ENCODE peak calls at places on chromosome 16, in six cellular contexts. Q is psoas muscle, M is heart left ventricle, O is dorsolateral prefrontal cortex, I is IMR-90, K is AG09309. Z is an unnamed sample.

GRCh38 chr16:80463776-80464175 is 77.0 kb upstream of the DYNLRB2 start:
- DNase-seq in I (no peak), O (no peak), K (no peak), Q (no peak), M (no peak), Z (no peak)

GRCh38 chr16:14963281-14964173 is 11.3 kb upstream of the PDXDC1 start:
- DNase-seq in Q (no peak), I (no peak), K (no peak), O (no peak), M (no peak), Z (no peak)

GRCh38 chr16:85448557-85449194 is 164.4 kb upstream of the GSE1 start:
- DNase-seq in I (no peak), Q (no peak), K (no peak), M (no peak), O (peak), Z (no peak)

GRCh38 chr16:87051526-87052320 is 265.5 kb downstream of the C16orf95 start:
- DNase-seq in Q (no peak), M (no peak), I (no peak), K (no peak), O (no peak), Z (no peak)

GRCh38 chr16:46638947-46639925 is 18.1 kb upstream of the SHCBP1 start:
- DNase-seq in I (peak), Q (no peak), O (no peak), K (no peak), M (no peak), Z (no peak)

GRCh38 chr16:2751577-2752034 is 832 bp upstream of the SRRM2 start:
- DNase-seq in O (no peak), Q (no peak), I (no peak), K (no peak), M (no peak), Z (no peak)

GRCh38 chr16:25108054-25108453 is 3.5 kb upstream of the LCMT1 start:
- DNase-seq in Q (no peak), K (no peak), O (no peak), M (no peak), I (no peak), Z (no peak)

GRCh38 chr16:21166561-21166961 is 8.1 kb downstream of the LDAF1 start:
- DNase-seq in O (peak), K (no peak), I (peak), Q (no peak), M (no peak), Z (no peak)

GRCh38 chr16:88063201-88063773 is 112.1 kb downstream of the BANP start:
- DNase-seq in K (peak), Q (peak), O (no peak), M (no peak), I (peak), Z (peak)

GRCh38 chr16:79328327-79329162 is 272.0 kb downstream of the MAF start:
- DNase-seq in O (no peak), M (peak), I (no peak), Q (no peak), K (no peak), Z (no peak)

GRCh38 chr16:51937771-51938170 is 609.2 kb downstream of the TOX3 start:
- DNase-seq in M (no peak), K (no peak), O (no peak), Q (no peak), I (no peak), Z (no peak)

GRCh38 chr16:82655315-82655714 is 28.5 kb downstream of the CDH13 start:
- DNase-seq in K (peak), M (peak), I (peak), O (no peak), Q (no peak), Z (no peak)

GRCh38 chr16:3149630-3150345 is 15.0 kb downstream of the ZNF213 start:
- DNase-seq in I (peak), O (peak), K (no peak), Q (peak), M (peak), Z (peak)

GRCh38 chr16:56675685-56676210 is 6.1 kb downstream of the MT1H start:
- DNase-seq in M (no peak), I (no peak), Q (no peak), K (no peak), O (no peak), Z (no peak)

GRCh38 chr16:11349599-11350276 is 4.5 kb downstream of the RMI2 start:
- DNase-seq in K (no peak), I (peak), O (no peak), M (peak), Q (peak), Z (peak)

GRCh38 chr16:17836868-17837602 is 366.3 kb upstream of the XYLT1 start:
- DNase-seq in I (peak), O (no peak), K (peak), Q (no peak), M (no peak), Z (no peak)

DNA sequence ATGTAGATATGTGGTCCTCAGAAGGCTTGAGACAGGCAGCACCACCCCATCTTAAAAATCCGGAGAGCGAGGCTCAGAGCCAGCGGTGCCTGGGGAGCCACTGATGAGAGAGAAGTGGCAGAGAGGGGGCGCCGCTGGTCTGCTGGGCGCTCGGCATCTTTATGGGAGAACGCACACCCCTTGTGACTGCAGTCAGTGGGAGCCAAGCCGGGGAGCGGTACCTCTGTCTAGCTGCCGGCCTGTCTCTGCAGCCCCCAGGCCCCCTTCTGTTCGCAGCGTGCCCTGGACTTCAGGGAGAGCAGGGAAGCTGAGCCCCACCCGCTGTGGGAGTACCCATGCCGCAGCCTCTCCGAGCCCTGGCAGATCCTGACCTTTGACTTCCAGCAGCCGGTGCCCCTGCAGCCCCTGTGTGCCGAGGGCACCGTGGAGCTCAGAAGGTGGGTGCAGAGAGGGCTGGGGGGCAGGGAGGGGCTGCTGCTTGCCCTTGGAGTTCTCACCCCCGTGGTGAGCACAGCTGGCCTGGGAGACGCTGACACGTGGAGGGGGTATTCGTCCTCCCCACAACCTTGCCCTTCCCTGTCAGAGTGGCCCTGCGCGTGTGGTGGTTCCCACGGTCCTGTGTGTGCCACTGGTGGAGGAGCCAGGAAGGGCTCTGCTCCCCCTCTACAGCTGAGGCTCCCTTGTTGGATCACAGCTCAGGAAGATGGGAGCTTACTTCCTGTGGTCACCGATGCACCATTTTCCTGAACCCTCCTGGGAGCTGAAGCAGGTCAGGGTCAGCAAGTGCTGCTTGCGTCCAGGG is 44.8 kb downstream of the PRMT7 start:
- DNase-seq in O (no peak), Q (no peak), M (no peak), K (no peak), I (no peak), Z (no peak)
- TF ChIP-seq CTCF in O (peak), Q (no peak), M (no peak), K (no peak), I (no peak), Z (no peak)

DNA sequence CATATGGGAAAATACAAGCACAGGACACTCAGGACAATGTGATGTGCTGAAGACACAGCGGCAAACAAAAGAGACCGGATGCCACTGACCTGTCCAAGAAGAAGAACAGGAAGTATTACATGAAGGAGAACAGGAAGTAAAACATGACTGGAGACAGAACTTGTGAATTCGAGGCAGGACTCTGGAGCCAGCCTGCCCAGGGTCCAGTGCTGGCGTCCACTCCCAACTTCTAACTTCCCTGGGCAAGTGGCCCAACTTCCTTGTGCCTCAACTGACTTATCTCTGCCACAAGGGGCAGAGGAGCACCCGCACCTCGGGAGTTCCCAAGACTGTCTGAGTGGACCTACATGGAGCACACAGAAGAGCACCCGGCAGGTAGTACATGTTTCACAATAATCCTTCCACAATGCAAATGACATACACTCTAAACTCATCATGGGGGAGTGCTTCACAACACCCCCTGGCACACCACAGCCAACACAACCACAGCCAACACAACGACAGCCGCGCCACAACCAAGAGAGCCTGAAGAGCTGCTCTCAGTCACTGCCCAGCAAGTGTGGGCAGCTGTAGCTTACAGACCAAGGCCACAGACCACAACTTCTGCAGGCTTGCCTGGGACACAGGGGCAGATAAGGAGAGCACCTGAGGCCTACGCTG is 36.6 kb downstream of the ANKRD11 start:
- DNase-seq in I (no peak), Q (no peak), K (no peak), M (peak), O (no peak), Z (peak)
- TF ChIP-seq CTCF in I (peak), Q (peak), K (peak), M (no peak), O (no peak), Z (peak)

GRCh38 chr16:67445441-67445912 is 14.6 kb downstream of the HSD11B2 start:
- DNase-seq in M (peak), Q (peak), O (peak), I (no peak), K (no peak), Z (peak)
- TF ChIP-seq CTCF in M (peak), Q (no peak), O (no peak), I (no peak), K (no peak), Z (no peak)

GRCh38 chr16:69561901-69562300 is 3.9 kb upstream of the NFAT5 start:
- DNase-seq in O (no peak), M (no peak), Q (no peak), I (no peak), K (no peak), Z (no peak)

GRCh38 chr16:69564845-69565610 is 738 bp upstream of the NFAT5 start:
- DNase-seq in K (no peak), M (no peak), O (no peak), I (no peak), Q (no peak), Z (no peak)

GRCh38 chr16:69565611-69566436 is at the start of gene NFAT5:
- DNase-seq in K (peak), O (peak), Q (peak), M (peak), I (peak), Z (peak)

GRCh38 chr16:69562818-69563217 is 2.9 kb upstream of the NFAT5 start:
- DNase-seq in Q (no peak), K (no peak), O (no peak), M (no peak), I (no peak), Z (no peak)

DNA sequence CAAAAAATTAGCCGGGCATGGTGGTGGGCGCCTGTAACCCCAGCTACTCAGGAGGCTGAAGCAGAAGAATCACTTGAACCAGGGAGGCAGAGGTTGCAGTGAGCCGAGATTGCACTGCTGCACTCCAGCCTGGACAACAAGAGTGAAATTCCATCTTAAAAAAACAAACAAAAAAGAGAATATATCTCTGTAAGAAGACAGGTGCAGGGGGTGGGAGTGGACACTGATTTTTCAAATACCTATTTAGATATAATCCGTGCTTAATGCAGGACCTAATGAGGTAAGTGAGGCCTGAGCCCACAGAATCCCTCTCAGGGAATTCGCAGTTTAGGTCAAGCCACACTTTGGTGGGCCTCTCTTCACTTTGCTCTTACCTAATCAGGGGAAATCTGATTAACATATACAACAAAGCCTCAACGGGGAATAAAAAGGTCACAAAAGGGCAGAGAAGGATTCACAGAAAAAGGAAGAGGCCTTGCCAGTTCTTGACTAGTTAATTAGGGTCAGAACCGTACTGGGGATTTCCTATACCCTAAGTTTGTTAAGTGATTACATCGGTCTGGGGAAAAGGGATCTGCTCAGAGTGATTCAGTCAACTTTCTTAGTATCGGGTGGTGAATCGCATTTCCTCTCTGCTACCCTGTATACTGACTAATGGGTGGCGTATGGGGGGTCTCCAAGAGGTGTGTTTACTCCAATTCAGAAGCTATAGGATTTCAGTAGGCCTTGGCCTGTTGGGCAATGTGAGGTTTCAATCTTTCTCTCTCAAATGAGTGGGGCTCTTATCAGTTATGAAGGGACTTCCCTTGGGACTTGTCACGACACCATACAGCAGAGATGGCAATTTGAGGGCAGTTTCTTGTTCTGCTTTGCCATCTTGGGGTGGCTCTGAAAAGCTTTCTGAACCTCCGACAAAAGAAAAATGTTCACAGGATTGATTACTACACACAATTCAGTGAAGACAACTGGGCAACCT is 1.9 kb upstream of the NFAT5 start:
- DNase-seq in K (no peak), M (no peak), O (no peak), I (peak), Q (no peak), Z (no peak)
- TF ChIP-seq CTCF in K (no peak), M (no peak), O (no peak), I (no peak), Q (no peak), Z (no peak)

GRCh38 chr16:188674-189073 is 8.4 kb downstream of the HBQ1 start:
- DNase-seq in I (no peak), K (no peak), Q (no peak), M (no peak), O (no peak), Z (no peak)
- TF ChIP-seq CTCF in I (no peak), K (no peak), Q (no peak), M (no peak), O (no peak), Z (no peak)

GRCh38 chr16:31711344-31711845 is 162.2 kb upstream of the ZNF267 start:
- DNase-seq in Q (no peak), I (no peak), O (no peak), K (no peak), M (no peak), Z (no peak)
- TF ChIP-seq CTCF in Q (no peak), I (no peak), O (no peak), K (no peak), M (no peak), Z (no peak)

DNA sequence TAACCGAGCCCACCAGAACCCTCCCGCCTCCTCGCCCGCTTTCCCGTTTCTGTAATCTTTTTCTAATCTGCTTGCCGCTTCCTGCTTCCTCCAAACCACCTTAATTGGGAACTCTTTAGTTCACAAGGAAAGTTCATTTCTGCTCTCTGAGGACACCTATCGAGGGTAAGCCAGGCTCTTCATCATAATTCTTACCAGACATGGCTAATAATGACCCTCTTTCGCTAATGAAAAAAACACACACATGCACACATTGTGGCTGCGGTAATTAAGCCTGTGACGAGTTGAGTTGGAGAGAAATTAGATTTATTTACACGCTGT is 100.7 kb downstream of the ZNF423 start:
- DNase-seq in M (peak), O (no peak), Q (no peak), I (peak), K (peak), Z (no peak)
- TF ChIP-seq CTCF in M (peak), O (peak), Q (peak), I (peak), K (peak), Z (peak)

GRCh38 chr16:62872339-62872738 is 836.1 kb upstream of the CDH8 start:
- DNase-seq in I (no peak), Q (no peak), O (no peak), M (no peak), K (no peak), Z (no peak)

GRCh38 chr16:62876133-62876532 is 839.9 kb upstream of the CDH8 start:
- DNase-seq in I (no peak), O (no peak), M (no peak), K (no peak), Q (no peak), Z (no peak)

GRCh38 chr16:62869837-62870236 is 833.6 kb upstream of the CDH8 start:
- DNase-seq in I (no peak), O (no peak), M (no peak), Q (no peak), K (no peak), Z (no peak)

GRCh38 chr16:62870554-62870953 is 834.3 kb upstream of the CDH8 start:
- DNase-seq in M (no peak), I (no peak), Q (no peak), O (no peak), K (no peak), Z (no peak)
- TF ChIP-seq CTCF in M (no peak), I (no peak), Q (no peak), O (peak), K (no peak), Z (no peak)

DNA sequence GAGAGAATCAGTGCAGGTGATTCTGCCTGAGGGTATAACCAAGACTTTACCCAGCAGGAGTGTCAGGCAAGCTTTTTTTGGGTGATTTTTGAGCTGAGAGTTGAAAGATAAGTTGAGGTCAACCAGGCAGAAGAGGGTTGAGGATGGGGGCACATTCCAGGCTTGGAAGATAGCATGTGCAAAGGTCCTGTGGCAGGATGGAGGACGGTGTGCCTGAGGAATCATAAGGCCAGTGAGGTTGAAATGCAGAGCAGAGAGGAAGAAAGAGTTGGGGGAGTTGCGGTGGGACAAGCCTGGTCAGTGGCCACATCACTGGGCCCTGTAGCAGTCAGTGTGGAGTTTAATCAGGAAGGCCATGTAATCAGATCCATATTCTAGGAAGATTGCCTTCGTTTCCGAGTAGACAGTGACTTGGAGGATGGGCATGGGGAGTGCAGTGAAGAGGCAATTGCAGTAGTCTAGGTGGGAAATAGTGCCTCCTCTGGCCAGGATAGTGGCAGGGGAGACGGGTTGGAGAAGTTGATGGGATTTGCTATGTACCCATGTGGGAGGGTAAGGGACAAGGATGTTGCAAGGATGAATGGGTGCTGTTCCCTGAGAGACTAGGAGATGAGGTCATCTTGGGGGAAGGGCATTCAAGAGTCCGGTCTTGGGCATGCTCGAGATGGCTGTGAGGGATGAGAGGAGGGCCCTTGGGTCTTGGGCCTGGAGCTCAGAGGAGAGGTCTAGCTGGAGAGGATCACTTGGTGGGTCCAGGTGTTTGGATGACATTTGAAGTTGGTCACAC is 3.9 kb downstream of the PLEKHG4 start:
- DNase-seq in K (no peak), Q (no peak), M (no peak), I (peak), O (no peak), Z (no peak)
- TF ChIP-seq CTCF in K (no peak), Q (no peak), M (no peak), I (no peak), O (no peak), Z (no peak)

GRCh38 chr16:71645450-71645849 is 19.5 kb downstream of the MARVELD3 start:
- DNase-seq in Q (no peak), I (peak), M (no peak), O (no peak), K (no peak), Z (no peak)
- TF ChIP-seq CTCF in Q (no peak), I (peak), M (no peak), O (peak), K (peak), Z (peak)